ENCODE peak calls at places on chromosomes 11 and 22, in ten cellular contexts. U, Y, R, E, X, G, F, W, K and N are unnamed samples.
A peak's percentile ranks its signal among the peaks of the same experiment; 100 is the strongest.

GRCh38 chr11:63762662-63763505 is 5.7 kb downstream of the ZFTA start:
- DNase-seq in Y (peak; percentile 84), K (no peak), U (no peak), R (peak; percentile 75), E (no peak), X (peak; percentile 39), G (peak; percentile 54), W (no peak), F (peak; percentile 58), N (peak; percentile 62)

GRCh38 chr22:17095538-17095937 is 10.7 kb downstream of the IL17RA start:
- DNase-seq in E (no peak), X (no peak), U (no peak), G (no peak), K (no peak), F (peak; percentile 22), R (peak; percentile 31), Y (no peak), W (no peak), N (no peak)

GRCh38 chr11:68373189-68373809 is 60.9 kb downstream of the LRP5 start:
- DNase-seq in U (peak; percentile 48), R (peak; percentile 88), G (no peak), Y (peak; percentile 72), F (no peak), E (no peak), K (peak; percentile 83), W (no peak), X (no peak), N (peak; percentile 68)

GRCh38 chr11:70547386-70547785 is 149.1 kb downstream of the CTTN start:
- DNase-seq in F (no peak), R (no peak), X (no peak), K (no peak), U (no peak), Y (no peak), G (no peak), W (no peak), E (no peak), N (no peak)

GRCh38 chr11:66951927-66952337 is 6.3 kb downstream of the PC start:
- DNase-seq in K (peak; percentile 70), F (peak; percentile 45), G (peak; percentile 62), R (no peak), U (no peak), E (no peak), X (peak; percentile 71), Y (no peak), W (no peak), N (peak; percentile 87)

GRCh38 chr11:46850829-46851380 is 4.8 kb upstream of the CKAP5 start:
- DNase-seq in U (no peak), R (no peak), E (no peak), W (no peak), Y (no peak), F (no peak), K (no peak), G (no peak), X (no peak), N (peak; percentile 57)

GRCh38 chr22:45248832-45249561 is 8.3 kb upstream of the KIAA0930 start:
- DNase-seq in U (no peak), K (no peak), F (no peak), Y (no peak), W (no peak), R (no peak), G (no peak), E (no peak), X (no peak), N (no peak)

GRCh38 chr11:66015094-66015881 is 3.5 kb downstream of the CST6 start:
- DNase-seq in G (no peak), F (no peak), Y (no peak), W (no peak), R (peak; percentile 95), U (no peak), X (no peak), K (no peak), E (no peak), N (peak; percentile 12)

GRCh38 chr11:70694371-70694770 is 296.0 kb downstream of the CTTN start:
- DNase-seq in Y (no peak), X (no peak), U (no peak), G (no peak), F (no peak), E (no peak), K (no peak), W (no peak), R (no peak), N (no peak)

GRCh38 chr11:106321601-106322000 is 244.1 kb downstream of the AASDHPPT start:
- DNase-seq in W (no peak), R (no peak), G (no peak), U (no peak), K (no peak), X (no peak), F (no peak), E (no peak), Y (no peak), N (no peak)

GRCh38 chr22:38416621-38417251 is 38.3 kb downstream of the KCNJ4 start:
- DNase-seq in X (no peak), F (no peak), K (no peak), W (no peak), U (no peak), Y (peak; percentile 22), R (peak; percentile 55), E (no peak), G (peak; percentile 19), N (no peak)

GRCh38 chr11:7577226-7577882 is 63.6 kb downstream of the PPFIBP2 start:
- DNase-seq in Y (peak; percentile 66), K (no peak), F (no peak), U (no peak), W (peak; percentile 70), X (no peak), E (no peak), G (peak; percentile 39), R (peak; percentile 84), N (no peak)

DNA sequence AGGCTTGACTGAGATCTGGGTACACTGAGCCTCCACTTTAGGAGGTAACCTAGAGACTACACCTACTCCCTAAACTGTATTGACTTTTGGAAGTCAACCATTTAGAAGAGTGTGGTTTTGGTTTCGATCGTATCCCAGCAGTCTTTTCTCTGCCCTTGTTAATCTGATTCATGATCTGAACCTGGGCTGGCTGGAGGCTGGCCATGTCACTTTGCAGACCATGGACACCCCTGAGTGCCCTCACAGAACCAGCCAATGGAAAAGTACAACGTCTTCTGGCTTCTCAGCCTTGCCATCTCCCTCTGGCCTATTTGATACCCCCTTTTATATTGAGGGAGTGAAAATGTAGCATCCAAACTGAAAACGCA is 10.8 kb downstream of the EHF start:
- DNase-seq in X (peak; percentile 63), G (peak; percentile 68), Y (no peak), W (no peak), R (no peak), E (no peak), U (no peak), K (no peak), F (no peak), N (no peak)
- H3K4me3 ChIP-seq in X (no peak overlapping the region), G (no peak overlapping the region), Y (no peak overlapping the region), W (no peak overlapping the region), R (no peak overlapping the region), E (no peak overlapping the region), U (no peak overlapping the region), K (no peak overlapping the region), F (no peak overlapping the region), N (no peak overlapping the region)

DNA sequence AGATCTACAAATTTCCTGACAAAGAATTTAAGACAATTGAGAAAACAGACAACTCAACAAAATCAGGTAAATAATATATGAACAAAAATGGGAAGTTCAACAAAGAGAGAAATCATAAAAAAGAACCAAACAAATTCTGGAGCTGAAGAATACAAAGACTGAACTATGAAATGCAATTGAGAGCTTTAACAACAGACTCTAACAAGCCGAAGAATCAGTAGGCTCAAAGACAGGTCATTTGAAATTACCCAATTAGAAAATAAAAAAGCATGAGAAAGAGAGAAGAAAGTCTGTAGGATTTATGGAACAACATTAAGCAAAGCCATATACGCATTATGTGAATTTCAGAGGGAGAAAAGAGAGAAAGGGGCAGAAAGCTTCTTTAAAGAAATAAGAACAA is 72.8 kb downstream of the TBC1D22A start:
- DNase-seq in W (no peak), U (no peak), G (no peak), X (no peak), Y (no peak), K (no peak), R (no peak), F (no peak), E (no peak), N (no peak)
- TF ChIP-seq CTCF in W (no peak), U (no peak), G (no peak), X (no peak), Y (no peak), K (no peak), R (no peak), F (no peak), E (no peak), N (no peak)

DNA sequence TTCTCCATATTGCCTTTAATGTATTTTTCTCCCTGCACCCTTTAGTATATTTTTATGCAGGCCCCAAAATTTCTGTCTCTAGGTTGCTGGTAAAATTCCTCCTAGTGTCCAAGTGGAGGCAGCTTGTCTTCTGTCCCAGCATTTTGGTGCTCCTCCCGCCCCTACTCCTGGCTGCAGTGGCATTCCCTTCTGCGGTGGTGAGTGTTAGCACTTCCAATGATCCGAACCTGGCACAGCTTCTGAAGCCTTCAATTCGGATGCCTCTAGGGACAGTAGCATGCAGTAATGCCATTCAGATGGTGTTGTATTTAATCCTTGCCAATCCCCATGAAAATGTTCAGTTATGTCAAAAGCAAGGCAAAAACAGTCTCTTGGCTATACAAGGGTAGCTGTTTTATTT is 5.9 kb downstream of the YWHAH start:
- DNase-seq in Y (peak; percentile 12), G (no peak), X (no peak), U (no peak), F (no peak), K (no peak), W (no peak), R (peak; percentile 72), E (no peak), N (no peak)
- H3K4me3 ChIP-seq in Y (no peak overlapping the region), G (no peak overlapping the region), X (no peak overlapping the region), U (no peak overlapping the region), F (no peak overlapping the region), K (no peak overlapping the region), W (no peak overlapping the region), R (no peak overlapping the region), E (no peak overlapping the region), N (no peak overlapping the region)

GRCh38 chr11:121248496-121248895 is 44.1 kb upstream of the SC5D start:
- DNase-seq in K (no peak), R (no peak), W (no peak), E (no peak), F (no peak), Y (no peak), G (no peak), U (no peak), X (no peak), N (no peak)

GRCh38 chr11:121249039-121249663 is 43.4 kb upstream of the SC5D start:
- DNase-seq in W (no peak), U (no peak), E (peak; percentile 23), X (no peak), R (no peak), K (no peak), Y (peak; percentile 60), F (peak; percentile 53), G (no peak), N (peak; percentile 41)

GRCh38 chr11:121246769-121247035 is 45.9 kb upstream of the SC5D start:
- DNase-seq in R (no peak), X (no peak), E (no peak), U (no peak), Y (no peak), F (no peak), K (no peak), W (no peak), G (no peak), N (no peak)

GRCh38 chr11:121244861-121245260 is 47.7 kb upstream of the SC5D start:
- DNase-seq in X (no peak), W (no peak), K (no peak), R (no peak), F (no peak), G (no peak), U (no peak), Y (no peak), E (no peak), N (no peak)

GRCh38 chr11:121246021-121246768 is 46.4 kb upstream of the SC5D start:
- DNase-seq in Y (no peak), W (no peak), G (no peak), K (no peak), X (no peak), R (no peak), U (no peak), E (no peak), F (no peak), N (no peak)
- TF ChIP-seq CTCF in Y (no peak), W (no peak), G (no peak), K (no peak), X (no peak), R (no peak), U (no peak), E (no peak), F (no peak), N (no peak)